ENCODE peak calls at places on chromosomes 12 and 14, in eight cellular contexts. One of them, this sample, is unnamed.

GRCh38 chr12:13000616-13000934 is 510 bp upstream of the HEBP1 start:
- DNase-seq in nephron progenitor cell: no peak
- DNase-seq in lower leg skin: no peak
- DNase-seq in astrocyte of the spinal cord: no peak
- DNase-seq in foreskin fibroblast: peak
- DNase-seq in A549: peak
- DNase-seq in bronchial epithelial cell: peak
- DNase-seq in neural crest cell: no peak
- DNase-seq in this sample: no peak

GRCh38 chr12:51890135-51890464 is 2.2 kb downstream of the ANKRD33 start:
- DNase-seq in nephron progenitor cell: no peak
- DNase-seq in lower leg skin: peak
- DNase-seq in astrocyte of the spinal cord: no peak
- DNase-seq in foreskin fibroblast: no peak
- DNase-seq in A549: no peak
- DNase-seq in bronchial epithelial cell: no peak
- DNase-seq in neural crest cell: no peak
- DNase-seq in this sample: no peak

GRCh38 chr12:71439613-71440392 is at the start of gene LGR5:
- DNase-seq in nephron progenitor cell: peak
- DNase-seq in lower leg skin: peak
- DNase-seq in astrocyte of the spinal cord: peak
- DNase-seq in foreskin fibroblast: peak
- DNase-seq in A549: peak
- DNase-seq in bronchial epithelial cell: peak
- DNase-seq in neural crest cell: peak
- DNase-seq in this sample: no peak

GRCh38 chr12:92899388-92900001 is 29.6 kb downstream of the EEA1 start:
- DNase-seq in nephron progenitor cell: no peak
- DNase-seq in lower leg skin: peak
- DNase-seq in astrocyte of the spinal cord: peak
- DNase-seq in foreskin fibroblast: peak
- DNase-seq in A549: peak
- DNase-seq in bronchial epithelial cell: peak
- DNase-seq in neural crest cell: no peak
- DNase-seq in this sample: peak

GRCh38 chr12:93776581-93777018 is 99.4 kb downstream of the CRADD start:
- DNase-seq in nephron progenitor cell: no peak
- DNase-seq in lower leg skin: no peak
- DNase-seq in astrocyte of the spinal cord: peak
- DNase-seq in foreskin fibroblast: peak
- DNase-seq in A549: no peak
- DNase-seq in bronchial epithelial cell: no peak
- DNase-seq in neural crest cell: no peak
- DNase-seq in this sample: no peak

GRCh38 chr14:76772300-76773187 is 11.3 kb downstream of the VASH1 start:
- DNase-seq in nephron progenitor cell: peak
- DNase-seq in lower leg skin: peak
- DNase-seq in astrocyte of the spinal cord: peak
- DNase-seq in foreskin fibroblast: peak
- DNase-seq in A549: no peak
- DNase-seq in bronchial epithelial cell: no peak
- DNase-seq in neural crest cell: peak
- DNase-seq in this sample: peak

GRCh38 chr12:12794686-12795085 is 9.2 kb downstream of the APOLD1 start:
- DNase-seq in nephron progenitor cell: no peak
- DNase-seq in lower leg skin: no peak
- DNase-seq in astrocyte of the spinal cord: no peak
- DNase-seq in foreskin fibroblast: no peak
- DNase-seq in A549: no peak
- DNase-seq in bronchial epithelial cell: no peak
- DNase-seq in neural crest cell: no peak
- DNase-seq in this sample: no peak

GRCh38 chr14:64763089-64763782 is 59.0 kb downstream of the PLEKHG3 start:
- DNase-seq in nephron progenitor cell: no peak
- DNase-seq in lower leg skin: no peak
- DNase-seq in astrocyte of the spinal cord: no peak
- DNase-seq in foreskin fibroblast: no peak
- DNase-seq in A549: no peak
- DNase-seq in bronchial epithelial cell: no peak
- DNase-seq in neural crest cell: no peak
- DNase-seq in this sample: no peak

GRCh38 chr12:21502164-21502496 is 541 bp downstream of the GOLT1B start:
- DNase-seq in nephron progenitor cell: no peak
- DNase-seq in lower leg skin: peak
- DNase-seq in astrocyte of the spinal cord: peak
- DNase-seq in foreskin fibroblast: peak
- DNase-seq in A549: peak
- DNase-seq in bronchial epithelial cell: peak
- DNase-seq in neural crest cell: no peak
- DNase-seq in this sample: peak

GRCh38 chr12:93884794-93885460 is 207.8 kb downstream of the CRADD start:
- DNase-seq in nephron progenitor cell: no peak
- DNase-seq in lower leg skin: no peak
- DNase-seq in astrocyte of the spinal cord: peak
- DNase-seq in foreskin fibroblast: peak
- DNase-seq in A549: peak
- DNase-seq in bronchial epithelial cell: no peak
- DNase-seq in neural crest cell: no peak
- DNase-seq in this sample: no peak

GRCh38 chr12:78101946-78102635 is 271.4 kb downstream of the NAV3 start:
- DNase-seq in nephron progenitor cell: no peak
- DNase-seq in lower leg skin: no peak
- DNase-seq in astrocyte of the spinal cord: no peak
- DNase-seq in foreskin fibroblast: no peak
- DNase-seq in A549: peak
- DNase-seq in bronchial epithelial cell: no peak
- DNase-seq in neural crest cell: no peak
- DNase-seq in this sample: no peak

GRCh38 chr12:2332947-2333346 is 280.2 kb downstream of the CACNA1C start:
- DNase-seq in nephron progenitor cell: no peak
- DNase-seq in lower leg skin: no peak
- DNase-seq in astrocyte of the spinal cord: peak
- DNase-seq in foreskin fibroblast: no peak
- DNase-seq in A549: peak
- DNase-seq in bronchial epithelial cell: no peak
- DNase-seq in neural crest cell: no peak
- DNase-seq in this sample: no peak

GRCh38 chr14:93219103-93219726 is 12.2 kb downstream of the UBR7 start:
- DNase-seq in nephron progenitor cell: peak
- DNase-seq in lower leg skin: no peak
- DNase-seq in astrocyte of the spinal cord: peak
- DNase-seq in foreskin fibroblast: peak
- DNase-seq in A549: peak
- DNase-seq in bronchial epithelial cell: peak
- DNase-seq in neural crest cell: no peak
- DNase-seq in this sample: peak

GRCh38 chr12:2691001-2691339 is 103.8 kb upstream of the FKBP4 start:
- DNase-seq in nephron progenitor cell: peak
- DNase-seq in lower leg skin: peak
- DNase-seq in astrocyte of the spinal cord: peak
- DNase-seq in foreskin fibroblast: peak
- DNase-seq in A549: peak
- DNase-seq in bronchial epithelial cell: peak
- DNase-seq in neural crest cell: peak
- DNase-seq in this sample: no peak

GRCh38 chr14:24338843-24339242 is 948 bp downstream of the RIPK3 start:
- DNase-seq in nephron progenitor cell: no peak
- DNase-seq in lower leg skin: no peak
- DNase-seq in astrocyte of the spinal cord: no peak
- DNase-seq in foreskin fibroblast: no peak
- DNase-seq in A549: no peak
- DNase-seq in bronchial epithelial cell: no peak
- DNase-seq in neural crest cell: no peak
- DNase-seq in this sample: no peak

GRCh38 chr14:24339284-24340151 is at the start of gene RIPK3:
- DNase-seq in nephron progenitor cell: peak
- DNase-seq in lower leg skin: peak
- DNase-seq in astrocyte of the spinal cord: no peak
- DNase-seq in foreskin fibroblast: no peak
- DNase-seq in A549: no peak
- DNase-seq in bronchial epithelial cell: peak
- DNase-seq in neural crest cell: no peak
- DNase-seq in this sample: peak

GRCh38 chr14:24337824-24338175 is 2.0 kb downstream of the RIPK3 start:
- DNase-seq in nephron progenitor cell: no peak
- DNase-seq in lower leg skin: no peak
- DNase-seq in astrocyte of the spinal cord: no peak
- DNase-seq in foreskin fibroblast: no peak
- DNase-seq in A549: no peak
- DNase-seq in bronchial epithelial cell: no peak
- DNase-seq in neural crest cell: no peak
- DNase-seq in this sample: no peak

GRCh38 chr14:24342889-24343288 is 3.1 kb upstream of the RIPK3 start:
- DNase-seq in nephron progenitor cell: no peak
- DNase-seq in lower leg skin: no peak
- DNase-seq in astrocyte of the spinal cord: no peak
- DNase-seq in foreskin fibroblast: no peak
- DNase-seq in A549: no peak
- DNase-seq in bronchial epithelial cell: no peak
- DNase-seq in neural crest cell: no peak
- DNase-seq in this sample: no peak

GRCh38 chr14:24340606-24341005 is 815 bp upstream of the RIPK3 start:
- DNase-seq in nephron progenitor cell: no peak
- DNase-seq in lower leg skin: no peak
- DNase-seq in astrocyte of the spinal cord: no peak
- DNase-seq in foreskin fibroblast: no peak
- DNase-seq in A549: no peak
- DNase-seq in bronchial epithelial cell: no peak
- DNase-seq in neural crest cell: no peak
- DNase-seq in this sample: no peak
- TF ChIP-seq CTCF in nephron progenitor cell: no peak
- TF ChIP-seq CTCF in lower leg skin: no peak
- TF ChIP-seq CTCF in astrocyte of the spinal cord: no peak
- TF ChIP-seq CTCF in foreskin fibroblast: no peak
- TF ChIP-seq CTCF in A549: no peak
- TF ChIP-seq CTCF in bronchial epithelial cell: no peak
- TF ChIP-seq CTCF in neural crest cell: no peak
- TF ChIP-seq CTCF in this sample: no peak

DNA sequence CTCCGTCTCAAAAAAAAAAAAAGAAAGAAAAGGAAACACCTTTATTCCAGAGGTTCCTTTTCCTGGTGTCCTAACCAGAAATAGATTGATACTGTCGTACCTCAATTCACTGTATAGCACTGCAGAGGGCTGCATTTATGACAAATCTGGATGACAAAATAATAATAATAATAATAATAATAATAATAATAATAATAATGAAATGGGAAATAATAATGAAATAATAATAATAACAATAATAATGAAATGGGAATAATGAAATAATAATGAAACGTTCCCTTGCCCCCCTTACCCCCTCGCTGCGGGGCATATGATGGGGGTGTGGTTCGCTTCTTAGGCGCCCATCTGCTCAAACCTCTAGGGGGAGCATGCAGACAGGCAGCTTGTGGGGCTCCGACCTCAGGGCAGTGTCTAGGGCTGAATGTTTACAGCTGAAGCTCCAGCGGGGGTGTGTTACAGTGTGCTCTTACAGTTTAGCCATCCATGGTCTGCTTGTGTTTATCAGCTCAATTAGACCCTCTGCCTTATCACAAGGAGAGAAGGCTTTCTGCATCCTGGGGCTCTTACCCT is 1088.3 kb upstream of the SEL1L start:
- DNase-seq in nephron progenitor cell: no peak
- DNase-seq in lower leg skin: no peak
- DNase-seq in astrocyte of the spinal cord: no peak
- DNase-seq in foreskin fibroblast: no peak
- DNase-seq in A549: no peak
- DNase-seq in bronchial epithelial cell: no peak
- DNase-seq in neural crest cell: no peak
- DNase-seq in this sample: no peak
- TF ChIP-seq CTCF in nephron progenitor cell: no peak
- TF ChIP-seq CTCF in lower leg skin: no peak
- TF ChIP-seq CTCF in astrocyte of the spinal cord: no peak
- TF ChIP-seq CTCF in foreskin fibroblast: no peak
- TF ChIP-seq CTCF in A549: no peak
- TF ChIP-seq CTCF in bronchial epithelial cell: no peak
- TF ChIP-seq CTCF in neural crest cell: no peak
- TF ChIP-seq CTCF in this sample: no peak

GRCh38 chr14:79376557-79376956 is 834.7 kb downstream of the DIO2 start:
- DNase-seq in nephron progenitor cell: no peak
- DNase-seq in lower leg skin: no peak
- DNase-seq in astrocyte of the spinal cord: no peak
- DNase-seq in foreskin fibroblast: no peak
- DNase-seq in A549: no peak
- DNase-seq in bronchial epithelial cell: no peak
- DNase-seq in neural crest cell: no peak
- DNase-seq in this sample: no peak

GRCh38 chr14:79369359-79370332 is 841.7 kb downstream of the DIO2 start:
- DNase-seq in nephron progenitor cell: no peak
- DNase-seq in lower leg skin: no peak
- DNase-seq in astrocyte of the spinal cord: peak
- DNase-seq in foreskin fibroblast: peak
- DNase-seq in A549: peak
- DNase-seq in bronchial epithelial cell: peak
- DNase-seq in neural crest cell: no peak
- DNase-seq in this sample: no peak

GRCh38 chr14:79373451-79373850 is 837.9 kb downstream of the DIO2 start:
- DNase-seq in nephron progenitor cell: no peak
- DNase-seq in lower leg skin: no peak
- DNase-seq in astrocyte of the spinal cord: no peak
- DNase-seq in foreskin fibroblast: no peak
- DNase-seq in A549: no peak
- DNase-seq in bronchial epithelial cell: no peak
- DNase-seq in neural crest cell: no peak
- DNase-seq in this sample: no peak

GRCh38 chr14:79375336-79375735 is 836.0 kb downstream of the DIO2 start:
- DNase-seq in nephron progenitor cell: peak
- DNase-seq in lower leg skin: no peak
- DNase-seq in astrocyte of the spinal cord: no peak
- DNase-seq in foreskin fibroblast: no peak
- DNase-seq in A549: no peak
- DNase-seq in bronchial epithelial cell: no peak
- DNase-seq in neural crest cell: no peak
- DNase-seq in this sample: no peak

GRCh38 chr14:79370969-79371368 is 840.3 kb downstream of the DIO2 start:
- DNase-seq in nephron progenitor cell: no peak
- DNase-seq in lower leg skin: no peak
- DNase-seq in astrocyte of the spinal cord: no peak
- DNase-seq in foreskin fibroblast: no peak
- DNase-seq in A549: no peak
- DNase-seq in bronchial epithelial cell: no peak
- DNase-seq in neural crest cell: no peak
- DNase-seq in this sample: no peak
- TF ChIP-seq CTCF in nephron progenitor cell: no peak
- TF ChIP-seq CTCF in lower leg skin: no peak
- TF ChIP-seq CTCF in astrocyte of the spinal cord: no peak
- TF ChIP-seq CTCF in foreskin fibroblast: no peak
- TF ChIP-seq CTCF in A549: no peak
- TF ChIP-seq CTCF in bronchial epithelial cell: no peak
- TF ChIP-seq CTCF in neural crest cell: no peak
- TF ChIP-seq CTCF in this sample: no peak

DNA sequence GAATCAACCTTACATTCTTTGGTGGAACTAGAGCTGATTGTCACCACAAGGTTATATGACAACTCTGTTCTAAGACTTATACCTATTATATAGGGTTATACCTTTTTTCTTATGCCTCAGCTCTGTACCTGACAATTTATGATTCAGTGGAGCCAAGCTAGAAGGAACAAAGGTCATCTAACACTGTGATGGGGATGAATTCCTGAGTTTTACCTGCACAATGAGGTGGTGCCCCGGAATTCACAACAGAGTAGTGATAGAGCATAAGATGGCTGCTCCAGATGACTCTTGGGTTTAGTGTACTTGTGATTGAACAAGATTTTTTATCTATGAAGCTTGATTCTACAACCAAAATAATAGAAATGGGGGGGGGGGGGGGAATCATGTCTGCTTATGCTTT is 207.3 kb downstream of the PCNX1 start:
- DNase-seq in nephron progenitor cell: no peak
- DNase-seq in lower leg skin: no peak
- DNase-seq in astrocyte of the spinal cord: no peak
- DNase-seq in foreskin fibroblast: no peak
- DNase-seq in A549: no peak
- DNase-seq in bronchial epithelial cell: no peak
- DNase-seq in neural crest cell: no peak
- DNase-seq in this sample: no peak
- TF ChIP-seq CTCF in nephron progenitor cell: no peak
- TF ChIP-seq CTCF in lower leg skin: no peak
- TF ChIP-seq CTCF in astrocyte of the spinal cord: no peak
- TF ChIP-seq CTCF in foreskin fibroblast: no peak
- TF ChIP-seq CTCF in A549: no peak
- TF ChIP-seq CTCF in bronchial epithelial cell: no peak
- TF ChIP-seq CTCF in neural crest cell: no peak
- TF ChIP-seq CTCF in this sample: no peak

This sample was measured in heart right ventricle.